ENCODE peak calls at places on chromosomes 12 and 14, in seven cellular contexts. S, A, N, I, B, M and E are unnamed samples.

GRCh38 chr14:27605298-27605697 is 1007.5 kb upstream of the NOVA1 start:
- DNase-seq in S (no peak), A (no peak), N (no peak), I (no peak), B (no peak), M (no peak), E (no peak)

GRCh38 chr12:51662728-51663154 is 71.7 kb downstream of the SCN8A start:
- DNase-seq in S (no peak), A (no peak), N (no peak), I (no peak), B (no peak), M (no peak), E (no peak)

GRCh38 chr14:95515523-95516517 is 630 bp downstream of the SYNE3 start:
- DNase-seq in S (no peak), A (peak), N (peak), I (peak), B (peak), M (peak), E (peak)

GRCh38 chr12:663293-663871 is at the start of gene NINJ2:
- DNase-seq in S (no peak), A (peak), N (no peak), I (no peak), B (no peak), M (peak), E (peak)

GRCh38 chr12:78556651-78557050 is 307.9 kb upstream of the SYT1 start:
- DNase-seq in S (no peak), A (no peak), N (no peak), I (no peak), B (no peak), M (no peak), E (no peak)

GRCh38 chr12:24496755-24497154 is 452.1 kb downstream of the BCAT1 start:
- DNase-seq in S (no peak), A (no peak), N (peak), I (no peak), B (no peak), M (peak), E (peak)

GRCh38 chr12:81086342-81086741 is 8.5 kb downstream of the ACSS3 start:
- DNase-seq in S (no peak), A (no peak), N (no peak), I (no peak), B (no peak), M (peak), E (no peak)

GRCh38 chr14:85587152-85587697 is 57.3 kb downstream of the FLRT2 start:
- DNase-seq in S (no peak), A (no peak), N (peak), I (no peak), B (no peak), M (peak), E (peak)

GRCh38 chr14:61188196-61188595 is 92.9 kb downstream of the TMEM30B start:
- DNase-seq in S (no peak), A (no peak), N (no peak), I (peak), B (peak), M (no peak), E (peak)

GRCh38 chr14:76078501-76078900 is 73.2 kb upstream of the GPATCH2L start:
- DNase-seq in S (no peak), A (no peak), N (no peak), I (no peak), B (no peak), M (no peak), E (no peak)

GRCh38 chr14:95361373-95362179 is 41.9 kb upstream of the CLMN start:
- DNase-seq in S (no peak), A (no peak), N (peak), I (no peak), B (peak), M (no peak), E (peak)

GRCh38 chr12:2682301-2683282 is 112.2 kb upstream of the FKBP4 start:
- DNase-seq in S (no peak), A (no peak), N (peak), I (no peak), B (no peak), M (peak), E (peak)